ENCODE peak calls at places on chromosome 11, in six cellular contexts. V is dorsolateral prefrontal cortex, T is A673, E is fibroblast of mammary gland, K is OCI-LY7, F is IMR-90. X is an unnamed sample.

GRCh38 chr11:27116684-27117083 is 76.1 kb downstream of the BBOX1 start:
- DNase-seq in V (no peak), T (peak; percentile 74), E (peak; percentile 92), K (no peak), F (no peak), X (no peak)

GRCh38 chr11:65041206-65042035 is at the start of gene SAC3D1:
- DNase-seq in V (no peak), T (peak; percentile 81), E (peak; percentile 31), K (peak; percentile 66), F (peak; percentile 17), X (no peak)

GRCh38 chr11:46309669-46310288 is 32.3 kb downstream of the CREB3L1 start:
- DNase-seq in V (no peak), T (no peak), E (no peak), K (peak; percentile 40), F (no peak), X (no peak)

GRCh38 chr11:77147668-77148321 is 19.7 kb downstream of the MYO7A start:
- DNase-seq in V (no peak), T (peak; percentile 77), E (no peak), K (no peak), F (no peak), X (no peak)

GRCh38 chr11:118129475-118130196 is 23.0 kb downstream of the SCN4B start:
- DNase-seq in V (no peak), T (no peak), E (no peak), K (no peak), F (no peak), X (no peak)

GRCh38 chr11:44324787-44325525 is 15.0 kb upstream of the ALX4 start:
- DNase-seq in V (no peak), T (no peak), E (no peak), K (no peak), F (no peak), X (no peak)

GRCh38 chr11:15810079-15810478 is 546.3 kb downstream of the SOX6 start:
- DNase-seq in V (no peak), T (no peak), E (no peak), K (no peak), F (no peak), X (no peak)

GRCh38 chr11:1034001-1034400 is 2.5 kb downstream of the MUC6 start:
- DNase-seq in V (no peak), T (no peak), E (no peak), K (no peak), F (no peak), X (no peak)

GRCh38 chr11:128576555-128576954 is 10.8 kb downstream of the ETS1 start:
- DNase-seq in V (no peak), T (no peak), E (no peak), K (no peak), F (no peak), X (no peak)

GRCh38 chr11:1138053-1138452 is 19.7 kb upstream of the MUC5AC start:
- DNase-seq in V (no peak), T (no peak), E (peak; percentile 61), K (no peak), F (peak; percentile 82), X (no peak)

GRCh38 chr11:104320091-104320490 is 156.1 kb upstream of the PDGFD start:
- DNase-seq in V (no peak), T (no peak), E (no peak), K (no peak), F (peak; percentile 63), X (no peak)

GRCh38 chr11:25943031-25943430 is 388.9 kb upstream of the ANO3 start:
- DNase-seq in V (no peak), T (no peak), E (no peak), K (no peak), F (no peak), X (no peak)

GRCh38 chr11:6635082-6635932 is 16.1 kb upstream of the TPP1 start:
- DNase-seq in V (no peak), T (no peak), E (peak; percentile 81), K (no peak), F (peak; percentile 87), X (no peak)

GRCh38 chr11:120121336-120121735 is 16.6 kb downstream of the TRIM29 start:
- DNase-seq in V (no peak), T (no peak), E (no peak), K (no peak), F (no peak), X (no peak)

GRCh38 chr11:68838572-68838964 is 3.1 kb downstream of the CPT1A start:
- DNase-seq in V (no peak), T (no peak), E (peak; percentile 30), K (peak; percentile 40), F (no peak), X (no peak)

GRCh38 chr11:58024601-58025091 is 965 bp downstream of the OR9Q1 start:
- DNase-seq in V (no peak), T (peak; percentile 83), E (peak; percentile 56), K (no peak), F (peak; percentile 60), X (no peak)

GRCh38 chr11:31248768-31249167 is 120.8 kb downstream of the DCDC1 start:
- DNase-seq in V (no peak), T (no peak), E (no peak), K (no peak), F (no peak), X (no peak)

GRCh38 chr11:31557991-31558390 is 48.4 kb downstream of the ELP4 start:
- DNase-seq in V (no peak), T (no peak), E (no peak), K (no peak), F (peak; percentile 3), X (no peak)

GRCh38 chr11:15171956-15172355 is 57.2 kb downstream of the INSC start:
- DNase-seq in V (no peak), T (no peak), E (no peak), K (no peak), F (no peak), X (no peak)

GRCh38 chr11:125941241-125941605 is 4.6 kb upstream of the VSIG10L2 start:
- DNase-seq in V (no peak), T (no peak), E (no peak), K (no peak), F (no peak), X (no peak)

GRCh38 chr11:46120361-46120710 is 918 bp downstream of the PHF21A start:
- DNase-seq in V (no peak), T (no peak), E (no peak), K (peak; percentile 39), F (no peak), X (no peak)

GRCh38 chr11:6127881-6128280 is 20.4 kb downstream of the OR56B4 start:
- DNase-seq in V (no peak), T (no peak), E (no peak), K (no peak), F (no peak), X (no peak)

GRCh38 chr11:19715373-19715772 is 2.7 kb downstream of the NAV2 start:
- DNase-seq in V (no peak), T (no peak), E (peak; percentile 96), K (no peak), F (peak; percentile 98), X (no peak)

GRCh38 chr11:12853652-12854296 is 155.3 kb upstream of the RASSF10 start:
- DNase-seq in V (no peak), T (no peak), E (peak; percentile 65), K (no peak), F (peak; percentile 64), X (no peak)

GRCh38 chr11:30753504-30753903 is 167.4 kb upstream of the MPPED2 start:
- DNase-seq in V (no peak), T (no peak), E (no peak), K (no peak), F (no peak), X (no peak)

GRCh38 chr11:44986315-44986714 is 35.6 kb upstream of the TP53I11 start:
- DNase-seq in V (no peak), T (no peak), E (no peak), K (no peak), F (no peak), X (no peak)

GRCh38 chr11:6251120-6251733 is 8.4 kb upstream of the CCKBR start:
- DNase-seq in V (no peak), T (peak; percentile 71), E (peak; percentile 68), K (peak; percentile 47), F (peak; percentile 75), X (peak; percentile 16)

GRCh38 chr11:133732109-133732508 is 113.2 kb downstream of the SPATA19 start:
- DNase-seq in V (no peak), T (no peak), E (no peak), K (no peak), F (no peak), X (no peak)

GRCh38 chr11:123083623-123084029 is 21.7 kb upstream of the HSPA8 start:
- DNase-seq in V (no peak), T (peak; percentile 95), E (peak; percentile 99), K (no peak), F (peak; percentile 99), X (peak; percentile 83)

GRCh38 chr11:62601114-62601363 is 626 bp downstream of the MTA2 start:
- DNase-seq in V (peak; percentile 34), T (no peak), E (no peak), K (peak; percentile 43), F (no peak), X (no peak)

DNA sequence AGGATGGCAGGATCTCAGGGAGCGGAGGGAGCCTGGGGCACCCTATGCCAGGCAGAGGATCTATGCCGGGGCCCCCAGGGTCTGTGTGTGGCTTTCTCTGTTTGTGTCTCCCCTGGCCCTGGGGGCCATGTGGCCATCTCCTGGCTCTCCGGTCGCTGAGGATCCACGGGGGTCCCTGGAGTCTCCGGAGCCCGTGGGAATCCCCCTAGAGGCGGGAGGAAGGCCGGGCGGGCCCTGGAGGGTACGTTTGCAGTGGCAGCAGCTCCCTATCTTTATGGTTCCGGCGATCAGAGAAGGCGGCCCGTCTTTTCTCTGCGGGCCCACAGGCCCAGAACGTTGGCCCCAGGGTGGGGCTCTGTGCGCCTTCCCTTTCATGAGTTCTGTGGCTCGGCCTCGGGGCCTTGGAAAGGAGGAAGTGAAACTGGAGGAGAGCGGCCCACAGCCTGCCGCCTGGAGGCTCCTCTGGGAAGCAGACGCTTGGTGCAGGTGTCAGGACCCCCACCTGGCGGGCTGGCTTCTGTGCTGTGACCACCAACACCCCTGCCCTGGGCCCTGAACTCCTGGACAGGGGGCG is 82.1 kb downstream of the KCNQ1 start:
- DNase-seq in V (peak; percentile 22), T (no peak), E (no peak), K (peak; percentile 85), F (no peak), X (no peak)
- TF ChIP-seq CTCF in V (peak; percentile 9), T (no peak), E (no peak), K (peak; percentile 66), F (no peak), X (no peak)

GRCh38 chr11:8812438-8812837 is 98.6 kb upstream of the AKIP1 start:
- DNase-seq in V (no peak), T (no peak), E (peak; percentile 73), K (no peak), F (no peak), X (no peak)
- TF ChIP-seq CTCF in V (no peak), T (no peak), E (no peak), K (no peak), F (no peak), X (no peak)

GRCh38 chr11:102940714-102941588 is 14.6 kb downstream of the MMP13 start:
- DNase-seq in V (no peak), T (peak; percentile 93), E (peak; percentile 75), K (peak; percentile 65), F (peak; percentile 73), X (no peak)
- TF ChIP-seq CTCF in V (peak; percentile 80), T (peak; percentile 94), E (peak; percentile 78), K (peak; percentile 93), F (peak; percentile 80), X (peak; percentile 72)

DNA sequence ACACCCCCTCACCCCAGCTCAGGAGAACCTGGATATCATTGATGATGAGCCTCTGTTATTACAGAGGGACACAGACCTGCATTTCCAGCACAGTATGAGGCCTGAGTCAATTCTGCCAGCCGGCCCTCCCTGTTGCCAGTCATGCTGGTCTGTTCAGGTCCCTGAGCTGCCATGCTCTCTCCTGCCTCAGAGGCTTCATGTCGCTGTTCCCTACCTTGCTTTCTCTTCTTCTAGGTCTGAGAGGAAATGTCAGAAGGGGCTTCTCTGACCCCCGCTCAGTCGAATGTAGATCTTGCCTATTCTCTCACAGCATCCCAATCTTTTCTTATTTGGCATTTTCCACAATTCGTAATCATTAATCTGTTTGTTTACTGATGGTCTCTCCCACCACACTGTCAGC is 21.8 kb upstream of the ABCC8 start:
- DNase-seq in V (no peak), T (no peak), E (no peak), K (no peak), F (no peak), X (no peak)
- TF ChIP-seq CTCF in V (no peak), T (no peak), E (no peak), K (no peak), F (peak; percentile 17), X (no peak)